ENCODE peak calls at places on chromosomes 16 and 17, in four cellular contexts. M is SW 1271, U is left ventricle myocardium inferior, J is nephron progenitor cell. S is an unnamed sample.

GRCh38 chr17:38730526-38731379 is 612 bp downstream of the CISD3 start:
- DNase-seq in M (peak; percentile 62), U (peak; percentile 84), J (peak; percentile 38), S (peak; percentile 70)

GRCh38 chr17:78499715-78500540 is 77.3 kb downstream of the DNAH17 start:
- DNase-seq in M (no peak), U (no peak), J (no peak), S (no peak)

GRCh38 chr17:7835818-7836595 is 2.0 kb downstream of the KDM6B start:
- DNase-seq in M (peak; percentile 69), U (peak; percentile 84), J (peak; percentile 69), S (no peak)

GRCh38 chr16:53415504-53415903 is 18.8 kb upstream of the RBL2 start:
- DNase-seq in M (peak; percentile 2), U (no peak), J (no peak), S (no peak)

GRCh38 chr16:81473561-81473960 is 29.0 kb downstream of the CMIP start:
- DNase-seq in M (no peak), U (peak; percentile 25), J (no peak), S (no peak)

GRCh38 chr16:1159973-1160772 is 7.3 kb downstream of the CACNA1H start:
- DNase-seq in M (no peak), U (peak; percentile 80), J (peak; percentile 93), S (peak; percentile 46)

GRCh38 chr16:85479972-85480726 is 133.0 kb upstream of the GSE1 start:
- DNase-seq in M (no peak), U (no peak), J (peak; percentile 47), S (no peak)

GRCh38 chr17:59914274-59914854 is 21.4 kb downstream of the RPS6KB1 start:
- DNase-seq in M (peak; percentile 45), U (no peak), J (no peak), S (no peak)

GRCh38 chr17:81582341-81582740 is 30.2 kb upstream of the FAAP100 start:
- DNase-seq in M (no peak), U (no peak), J (no peak), S (no peak)

GRCh38 chr17:2484876-2485275 is 26.8 kb downstream of the METTL16 start:
- DNase-seq in M (no peak), U (no peak), J (peak; percentile 51), S (no peak)

GRCh38 chr16:73058221-73058615 is 10.3 kb upstream of the ZFHX3 start:
- DNase-seq in M (peak; percentile 12), U (peak; percentile 61), J (peak; percentile 61), S (no peak)

GRCh38 chr17:7219812-7220592 is at the start of the genes ACADVL and DLG4:
- DNase-seq in M (peak; percentile 66), U (peak; percentile 95), J (peak; percentile 81), S (peak; percentile 89)

GRCh38 chr16:85396879-85397871 is 215.9 kb upstream of the GSE1 start:
- DNase-seq in M (no peak), U (peak; percentile 15), J (peak; percentile 22), S (no peak)

GRCh38 chr17:73455050-73455687 is 143.4 kb upstream of the CDC42EP4 start:
- DNase-seq in M (no peak), U (no peak), J (no peak), S (no peak)

GRCh38 chr17:9644910-9645751 is at the start of gene USP43:
- DNase-seq in M (peak; percentile 73), U (no peak), J (peak; percentile 55), S (no peak)

S was measured in gastrocnemius medialis.